ENCODE peak calls at places on chromosomes 2 and 18, in six cellular contexts. One of them, this sample, is unnamed.

GRCh38 chr2:231936491-231936890 is 10.3 kb upstream of the NPPC start:
- DNase-seq in endothelial cell of umbilical vein: no peak
- DNase-seq in HepG2: no peak
- DNase-seq in GM12878: no peak
- DNase-seq in A549: no peak
- DNase-seq in K562: no peak
- DNase-seq in this sample: no peak

GRCh38 chr2:82283075-82283474 is 1978.5 kb upstream of the LRRTM1 start:
- DNase-seq in endothelial cell of umbilical vein: no peak
- DNase-seq in A549: no peak
- DNase-seq in K562: no peak
- DNase-seq in HepG2: no peak
- DNase-seq in GM12878: no peak
- DNase-seq in this sample: no peak

GRCh38 chr18:28690836-28691835 is 514.2 kb upstream of the CDH2 start:
- DNase-seq in A549: no peak
- DNase-seq in HepG2: no peak
- DNase-seq in GM12878: no peak
- DNase-seq in endothelial cell of umbilical vein: peak; percentile 90
- DNase-seq in K562: no peak
- DNase-seq in this sample: no peak

GRCh38 chr2:238861766-238862315 is 14.0 kb downstream of the TWIST2 start:
- DNase-seq in GM12878: no peak
- DNase-seq in A549: no peak
- DNase-seq in endothelial cell of umbilical vein: no peak
- DNase-seq in HepG2: no peak
- DNase-seq in K562: no peak
- DNase-seq in this sample: no peak

GRCh38 chr18:35497006-35497333 is 790 bp downstream of the INO80C start:
- DNase-seq in K562: no peak
- DNase-seq in A549: no peak
- DNase-seq in HepG2: no peak
- DNase-seq in GM12878: no peak
- DNase-seq in endothelial cell of umbilical vein: no peak
- DNase-seq in this sample: no peak

GRCh38 chr2:79097843-79098242 is 10.1 kb upstream of the REG1B start:
- DNase-seq in HepG2: no peak
- DNase-seq in K562: no peak
- DNase-seq in A549: no peak
- DNase-seq in endothelial cell of umbilical vein: no peak
- DNase-seq in GM12878: no peak
- DNase-seq in this sample: no peak

GRCh38 chr18:7458873-7459272 is 108.2 kb upstream of the PTPRM start:
- DNase-seq in endothelial cell of umbilical vein: no peak
- DNase-seq in A549: no peak
- DNase-seq in HepG2: no peak
- DNase-seq in GM12878: no peak
- DNase-seq in K562: no peak
- DNase-seq in this sample: no peak

GRCh38 chr18:58943896-58944295 is 79.2 kb downstream of the ZNF532 start:
- DNase-seq in HepG2: no peak
- DNase-seq in K562: no peak
- DNase-seq in GM12878: no peak
- DNase-seq in A549: no peak
- DNase-seq in endothelial cell of umbilical vein: no peak
- DNase-seq in this sample: no peak

GRCh38 chr2:167965907-167966306 is 281.5 kb downstream of the STK39 start:
- DNase-seq in A549: no peak
- DNase-seq in endothelial cell of umbilical vein: no peak
- DNase-seq in K562: no peak
- DNase-seq in GM12878: no peak
- DNase-seq in HepG2: no peak
- DNase-seq in this sample: no peak

GRCh38 chr2:135052997-135053474 is 944 bp downstream of the RAB3GAP1 start:
- DNase-seq in endothelial cell of umbilical vein: peak; percentile 9
- DNase-seq in K562: no peak
- DNase-seq in GM12878: no peak
- DNase-seq in HepG2: no peak
- DNase-seq in A549: no peak
- DNase-seq in this sample: no peak

GRCh38 chr2:137886432-137886831 is 77.8 kb upstream of the HNMT start:
- DNase-seq in GM12878: no peak
- DNase-seq in HepG2: peak; percentile 83
- DNase-seq in K562: no peak
- DNase-seq in A549: peak; percentile 52
- DNase-seq in endothelial cell of umbilical vein: no peak
- DNase-seq in this sample: peak; percentile 23

GRCh38 chr2:128594273-128594910 is 275.7 kb upstream of the HS6ST1 start:
- DNase-seq in A549: no peak
- DNase-seq in K562: no peak
- DNase-seq in HepG2: no peak
- DNase-seq in GM12878: no peak
- DNase-seq in endothelial cell of umbilical vein: no peak
- DNase-seq in this sample: no peak

GRCh38 chr2:237083026-237083425 is 2.7 kb upstream of the COPS8 start:
- DNase-seq in K562: no peak
- DNase-seq in HepG2: no peak
- DNase-seq in GM12878: no peak
- DNase-seq in A549: no peak
- DNase-seq in endothelial cell of umbilical vein: no peak
- DNase-seq in this sample: no peak

GRCh38 chr2:10362898-10363195 is 60.1 kb downstream of the HPCAL1 start:
- DNase-seq in K562: no peak
- DNase-seq in HepG2: no peak
- DNase-seq in A549: no peak
- DNase-seq in GM12878: no peak
- DNase-seq in endothelial cell of umbilical vein: no peak
- DNase-seq in this sample: no peak

GRCh38 chr2:194721227-194721626 is 935.8 kb upstream of the SLC39A10 start:
- DNase-seq in GM12878: no peak
- DNase-seq in K562: no peak
- DNase-seq in A549: no peak
- DNase-seq in endothelial cell of umbilical vein: no peak
- DNase-seq in HepG2: no peak
- DNase-seq in this sample: no peak

GRCh38 chr2:172889767-172890430 is 154.3 kb downstream of the RAPGEF4 start:
- DNase-seq in K562: no peak
- DNase-seq in GM12878: no peak
- DNase-seq in A549: no peak
- DNase-seq in endothelial cell of umbilical vein: no peak
- DNase-seq in HepG2: no peak
- DNase-seq in this sample: peak; percentile 18

GRCh38 chr2:205216092-205216491 is 466.2 kb upstream of the NRP2 start:
- DNase-seq in K562: no peak
- DNase-seq in A549: no peak
- DNase-seq in endothelial cell of umbilical vein: no peak
- DNase-seq in GM12878: no peak
- DNase-seq in HepG2: no peak
- DNase-seq in this sample: no peak

GRCh38 chr2:55161295-55162210 is 70.5 kb downstream of the CLHC1 start:
- DNase-seq in A549: no peak
- DNase-seq in GM12878: no peak
- DNase-seq in endothelial cell of umbilical vein: peak; percentile 80
- DNase-seq in K562: no peak
- DNase-seq in HepG2: no peak
- DNase-seq in this sample: no peak

DNA sequence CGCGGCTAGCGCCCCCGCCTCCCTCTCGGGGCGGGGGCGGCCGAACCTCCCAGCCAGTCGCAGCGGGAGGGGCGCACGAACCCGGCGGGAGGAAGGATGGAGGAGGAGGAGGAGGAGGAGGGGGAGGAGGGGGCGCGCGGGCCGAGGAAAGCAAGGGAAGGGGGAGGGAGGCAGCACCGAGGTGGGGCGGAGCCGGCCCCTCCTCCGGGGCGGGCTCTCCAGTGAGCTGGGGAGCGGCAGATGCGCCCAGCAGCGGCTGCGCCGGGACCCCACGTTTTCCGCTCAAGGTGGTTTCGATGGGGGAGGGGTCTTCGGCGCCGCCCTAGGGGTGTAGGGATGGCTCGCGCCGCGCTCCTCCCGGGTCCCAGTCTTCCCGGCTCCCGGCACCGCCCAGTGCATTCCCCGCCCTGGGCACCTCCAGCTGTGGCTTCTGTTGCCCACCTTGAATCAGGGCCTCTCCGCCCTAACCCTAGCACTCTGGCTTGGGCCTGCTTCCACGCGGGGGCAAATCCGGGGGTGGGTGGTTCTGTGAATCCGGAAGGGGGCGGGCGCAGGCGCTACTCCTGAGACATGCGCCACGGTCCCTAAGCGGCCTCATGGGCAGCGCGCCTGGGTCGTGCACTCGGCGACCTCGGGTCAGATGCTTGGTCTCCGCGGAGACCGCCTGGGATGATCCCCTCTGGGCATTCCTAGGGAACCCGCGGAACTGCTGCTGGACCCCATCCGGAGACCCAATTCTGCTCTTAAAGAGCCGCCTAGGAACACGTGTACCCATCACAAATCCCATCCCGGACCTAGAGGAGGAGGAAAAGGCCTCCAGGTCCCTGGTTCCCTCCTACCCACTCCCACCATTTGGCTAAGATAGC is at the start of gene FBXO41:
- DNase-seq in GM12878: peak; percentile 47
- DNase-seq in A549: peak; percentile 48
- DNase-seq in HepG2: peak; percentile 30
- DNase-seq in K562: peak; percentile 77
- DNase-seq in endothelial cell of umbilical vein: no peak
- DNase-seq in this sample: peak; percentile 97
- TF ChIP-seq CTCF in GM12878: no peak
- TF ChIP-seq CTCF in A549: no peak
- TF ChIP-seq CTCF in HepG2: peak; percentile 45
- TF ChIP-seq CTCF in K562: no peak
- TF ChIP-seq CTCF in endothelial cell of umbilical vein: no peak
- TF ChIP-seq CTCF in this sample: no peak

DNA sequence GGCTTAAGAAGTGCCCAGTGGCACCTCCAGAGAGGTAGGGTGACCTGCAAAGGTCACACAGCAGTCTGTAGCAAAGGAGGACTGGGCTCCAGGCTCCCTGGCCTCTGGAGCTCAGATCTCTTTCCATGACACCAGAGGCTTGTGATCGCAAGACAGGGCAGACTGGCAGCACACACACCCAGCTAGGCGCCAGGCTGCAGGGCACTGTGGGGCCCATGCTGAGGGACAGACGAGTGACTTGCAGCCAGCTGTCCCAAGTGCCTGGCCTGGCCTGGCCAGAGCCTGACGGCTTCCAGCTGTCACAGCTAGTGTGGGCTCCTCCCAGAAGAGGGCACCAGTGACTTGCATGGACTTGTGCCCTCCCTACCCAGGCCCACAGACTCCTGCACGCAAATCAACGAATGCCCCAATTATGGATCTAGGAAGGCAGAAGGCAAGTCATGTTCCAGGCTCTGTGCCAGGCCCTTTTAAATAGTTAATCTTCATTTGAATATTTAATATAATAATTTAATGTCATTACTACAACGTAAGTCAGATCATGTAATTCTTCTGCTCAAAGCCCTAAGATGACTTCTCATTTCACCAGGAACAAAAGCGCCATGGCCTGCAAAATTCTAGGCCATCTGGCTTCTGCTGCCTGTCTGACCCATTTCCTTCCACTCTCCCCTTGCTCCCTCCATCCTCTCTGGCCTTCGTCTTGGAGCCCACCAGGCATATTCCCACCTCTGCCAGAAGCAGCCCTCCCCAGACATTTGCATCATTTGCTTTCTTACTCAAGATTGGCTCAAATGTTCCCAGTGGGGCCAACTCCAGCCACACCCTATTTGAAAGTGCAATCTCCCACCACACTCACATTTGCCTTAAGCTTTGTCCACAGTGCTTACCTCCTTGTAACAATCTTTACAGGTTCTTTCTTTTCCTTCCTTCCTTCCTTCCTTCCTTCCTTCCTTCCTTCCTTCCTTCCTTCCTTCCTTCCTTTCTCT is 3.7 kb upstream of the SPEG start:
- DNase-seq in K562: no peak
- DNase-seq in A549: peak; percentile 46
- DNase-seq in GM12878: no peak
- DNase-seq in HepG2: peak; percentile 21
- DNase-seq in endothelial cell of umbilical vein: peak; percentile 27
- DNase-seq in this sample: peak; percentile 63
- TF ChIP-seq MYC in K562: no peak
- TF ChIP-seq MYC in A549: no peak
- TF ChIP-seq MYC in GM12878: no peak
- TF ChIP-seq MYC in HepG2: no peak
- TF ChIP-seq MYC in endothelial cell of umbilical vein: no peak
- TF ChIP-seq MYC in this sample: no peak

DNA sequence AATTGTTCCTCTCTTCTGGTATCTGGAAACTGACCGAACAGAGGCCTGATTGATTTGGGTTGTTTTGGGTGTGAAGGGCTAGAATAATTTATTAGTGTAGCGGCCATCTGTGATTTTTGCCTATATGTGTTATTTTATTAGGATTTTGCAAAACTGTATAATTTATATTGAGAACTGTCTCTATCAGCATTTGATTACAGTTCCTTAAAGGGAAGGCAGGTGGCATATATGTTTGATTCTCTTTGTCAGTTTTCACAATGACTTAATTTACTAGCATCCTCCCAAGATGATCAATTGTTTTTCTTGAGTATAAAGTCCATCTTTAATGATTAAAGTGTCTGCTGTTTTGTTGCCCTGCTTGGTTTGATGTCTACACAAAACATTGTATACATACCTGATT is 4.5 kb downstream of the NBEAL1 start:
- DNase-seq in endothelial cell of umbilical vein: no peak
- DNase-seq in GM12878: no peak
- DNase-seq in K562: no peak
- DNase-seq in HepG2: no peak
- DNase-seq in A549: no peak
- DNase-seq in this sample: no peak
- TF ChIP-seq CTCF in endothelial cell of umbilical vein: no peak
- TF ChIP-seq CTCF in GM12878: no peak
- TF ChIP-seq CTCF in K562: no peak
- TF ChIP-seq CTCF in HepG2: no peak
- TF ChIP-seq CTCF in A549: no peak
- TF ChIP-seq CTCF in this sample: no peak

GRCh38 chr2:28233070-28233718 is 159.5 kb upstream of the FOSL2 start:
- DNase-seq in HepG2: peak; percentile 25
- DNase-seq in GM12878: no peak
- DNase-seq in endothelial cell of umbilical vein: no peak
- DNase-seq in K562: no peak
- DNase-seq in A549: peak; percentile 74
- DNase-seq in this sample: no peak

GRCh38 chr2:28232267-28232666 is 160.4 kb upstream of the FOSL2 start:
- DNase-seq in A549: peak; percentile 44
- DNase-seq in K562: no peak
- DNase-seq in HepG2: no peak
- DNase-seq in GM12878: no peak
- DNase-seq in endothelial cell of umbilical vein: no peak
- DNase-seq in this sample: no peak

GRCh38 chr2:28234807-28235206 is 157.9 kb upstream of the FOSL2 start:
- DNase-seq in GM12878: no peak
- DNase-seq in HepG2: no peak
- DNase-seq in A549: no peak
- DNase-seq in endothelial cell of umbilical vein: no peak
- DNase-seq in K562: no peak
- DNase-seq in this sample: no peak

GRCh38 chr2:28228419-28228995 is 164.2 kb upstream of the FOSL2 start:
- DNase-seq in K562: no peak
- DNase-seq in A549: peak; percentile 20
- DNase-seq in HepG2: no peak
- DNase-seq in endothelial cell of umbilical vein: no peak
- DNase-seq in GM12878: no peak
- DNase-seq in this sample: no peak

GRCh38 chr2:28231110-28231621 is 161.5 kb upstream of the FOSL2 start:
- DNase-seq in endothelial cell of umbilical vein: no peak
- DNase-seq in GM12878: no peak
- DNase-seq in K562: no peak
- DNase-seq in A549: no peak
- DNase-seq in HepG2: no peak
- DNase-seq in this sample: peak; percentile 10
- TF ChIP-seq MYC in endothelial cell of umbilical vein: no peak
- TF ChIP-seq MYC in GM12878: no peak
- TF ChIP-seq MYC in K562: no peak
- TF ChIP-seq MYC in A549: no peak
- TF ChIP-seq MYC in HepG2: no peak
- TF ChIP-seq MYC in this sample: no peak